ENCODE peak calls at places on chromosomes 6 and 20, in four cellular contexts. I is H54, S is pancreas, L is astrocyte. X is an unnamed sample.

GRCh38 chr6:24205020-24205492 is 79.0 kb downstream of the NRSN1 start:
- DNase-seq in I (no peak), S (no peak), L (peak; percentile 12), X (no peak)

GRCh38 chr20:17889226-17889625 is 79.4 kb downstream of the SNX5 start:
- DNase-seq in I (no peak), S (no peak), L (peak; percentile 20), X (no peak)

GRCh38 chr6:5521322-5521721 is 260.0 kb downstream of the FARS2 start:
- DNase-seq in I (no peak), S (no peak), L (no peak), X (no peak)

GRCh38 chr6:44955145-44955544 is 373.0 kb upstream of the RUNX2 start:
- DNase-seq in I (no peak), S (no peak), L (no peak), X (no peak)

GRCh38 chr6:117432273-117432672 is 6.5 kb upstream of the ROS1 start:
- DNase-seq in I (no peak), S (no peak), L (no peak), X (no peak)

GRCh38 chr20:49938173-49939163 is 2.3 kb downstream of the RNF114 start:
- DNase-seq in I (no peak), S (peak; percentile 51), L (peak; percentile 55), X (no peak)

GRCh38 chr6:163705923-163706322 is 291.4 kb downstream of the QKI start:
- DNase-seq in I (no peak), S (no peak), L (no peak), X (no peak)

GRCh38 chr6:3252861-3253596 is 5.7 kb upstream of the PSMG4 start:
- DNase-seq in I (no peak), S (no peak), L (no peak), X (no peak)

GRCh38 chr6:46410330-46410953 is 80.8 kb downstream of the RCAN2 start:
- DNase-seq in I (no peak), S (no peak), L (peak; percentile 35), X (peak; percentile 7)

GRCh38 chr6:158068893-158069799 is 87.5 kb downstream of the SYNJ2 start:
- DNase-seq in I (peak; percentile 86), S (no peak), L (peak; percentile 68), X (peak; percentile 83)

GRCh38 chr6:17349437-17349836 is 44.0 kb upstream of the CAP2 start:
- DNase-seq in I (peak; percentile 35), S (no peak), L (peak; percentile 51), X (peak; percentile 29)

GRCh38 chr6:37289931-37290330 is 32.0 kb upstream of the TMEM217 start:
- DNase-seq in I (no peak), S (no peak), L (no peak), X (no peak)

GRCh38 chr20:9287826-9288225 is 218.9 kb downstream of the PLCB4 start:
- DNase-seq in I (no peak), S (peak; percentile 22), L (no peak), X (no peak)

GRCh38 chr20:53831812-53832211 is 238.2 kb upstream of the ZNF217 start:
- DNase-seq in I (no peak), S (no peak), L (peak; percentile 9), X (no peak)

X was measured in NCI-H226.